ENCODE peak calls at places on chromosomes 16 and 17, in ten cellular contexts. L, A, Z, S, G, V, O, F, Q and W are unnamed samples.
A peak's percentile ranks its signal among the peaks of the same experiment; 100 is the strongest.

GRCh38 chr16:85917012-85917411 is 18.1 kb downstream of the IRF8 start:
- DNase-seq in S (no peak), L (no peak), F (peak; percentile 12), A (no peak), Q (no peak), G (no peak), O (no peak), V (no peak), Z (no peak), W (no peak)

GRCh38 chr16:53754938-53755910 is 51.3 kb downstream of the FTO start:
- DNase-seq in Q (peak; percentile 70), L (peak; percentile 89), Z (no peak), V (no peak), O (peak; percentile 84), G (no peak), A (no peak), S (peak; percentile 61), F (no peak), W (no peak)

GRCh38 chr17:7548585-7549400 is at the start of gene TNFSF12:
- DNase-seq in O (no peak), G (no peak), S (peak; percentile 85), F (peak; percentile 54), Z (no peak), Q (peak; percentile 58), V (peak; percentile 27), A (no peak), L (peak; percentile 44), W (peak; percentile 75)

GRCh38 chr17:74051348-74051747 is 152.1 kb upstream of the RPL38 start:
- DNase-seq in F (no peak), L (no peak), Z (no peak), G (no peak), V (no peak), A (no peak), Q (no peak), O (no peak), S (no peak), W (no peak)

GRCh38 chr17:69690531-69690930 is 276.0 kb downstream of the MAP2K6 start:
- DNase-seq in G (no peak), A (no peak), V (no peak), S (no peak), O (no peak), L (no peak), Q (no peak), F (no peak), Z (no peak), W (no peak)

GRCh38 chr16:73172621-73173312 is 124.8 kb upstream of the ZFHX3 start:
- DNase-seq in Z (no peak), Q (no peak), V (no peak), F (no peak), L (peak; percentile 30), G (no peak), A (no peak), S (peak; percentile 95), O (peak; percentile 90), W (no peak)

GRCh38 chr16:50166511-50167500 is 13.7 kb downstream of the TENT4B start:
- DNase-seq in A (no peak), Z (peak; percentile 74), S (no peak), G (no peak), V (no peak), L (peak; percentile 65), F (no peak), Q (peak; percentile 35), O (no peak), W (no peak)

GRCh38 chr17:75624021-75624420 is 9.2 kb upstream of the SMIM5 start:
- DNase-seq in L (no peak), S (no peak), A (no peak), G (no peak), Z (no peak), Q (no peak), O (no peak), V (no peak), F (no peak), W (no peak)

GRCh38 chr16:30699615-30700099 is 686 bp downstream of the SRCAP start:
- DNase-seq in L (peak; percentile 8), V (no peak), G (no peak), Z (no peak), O (no peak), F (no peak), A (no peak), Q (no peak), S (no peak), W (no peak)

GRCh38 chr16:1428511-1428910 is 2.4 kb upstream of the PERCC1 start:
- DNase-seq in A (no peak), S (no peak), V (no peak), G (no peak), Z (no peak), L (no peak), O (no peak), Q (no peak), F (no peak), W (peak; percentile 25)

GRCh38 chr17:19447085-19447583 is 36.1 kb downstream of the RNF112 start:
- DNase-seq in O (peak; percentile 24), Z (peak; percentile 93), Q (peak; percentile 78), S (peak; percentile 83), G (peak; percentile 85), L (peak; percentile 68), F (peak; percentile 68), V (peak; percentile 26), A (peak; percentile 49), W (peak; percentile 72)

GRCh38 chr17:65324977-65325376 is 187.8 kb downstream of the RGS9 start:
- DNase-seq in Z (no peak), V (no peak), L (no peak), S (no peak), O (no peak), A (no peak), Q (no peak), F (no peak), G (no peak), W (no peak)

GRCh38 chr17:83098241-83099085 is 19.1 kb downstream of the METRNL start:
- DNase-seq in S (no peak), O (no peak), A (no peak), L (no peak), F (no peak), Q (no peak), Z (no peak), G (no peak), V (no peak), W (no peak)

GRCh38 chr16:47037396-47037745 is 63.9 kb upstream of the DNAJA2 start:
- DNase-seq in Q (peak; percentile 32), A (no peak), S (peak; percentile 72), V (peak; percentile 5), F (peak; percentile 34), L (peak; percentile 6), G (no peak), O (no peak), Z (no peak), W (no peak)

GRCh38 chr16:35171106-35171505 is 1711.7 kb downstream of the TP53TG3F start:
- DNase-seq in F (no peak), Z (no peak), S (no peak), Q (no peak), G (no peak), L (no peak), O (no peak), V (no peak), A (no peak), W (no peak)

GRCh38 chr16:3065069-3065741 is at the start of gene IL32:
- DNase-seq in V (peak; percentile 50), L (peak; percentile 96), O (peak; percentile 36), Z (no peak), G (peak; percentile 14), Q (peak; percentile 80), F (peak; percentile 67), S (no peak), A (no peak), W (peak; percentile 44)

GRCh38 chr16:4338125-4338582 is 13.0 kb downstream of the PAM16 start:
- DNase-seq in A (no peak), V (no peak), G (no peak), Q (no peak), S (no peak), L (no peak), F (no peak), Z (no peak), O (no peak), W (no peak)